ENCODE peak calls at places on chromosome 6, in seven cellular contexts. A is choroid plexus epithelial cell; B is small intestine; M is activated CD4-positive, alpha-beta T cell treated with anti-CD3 and anti-CD28 coated beads, Interleukin-2, amount 50 U/mL, for 1 hour; J is HCT116; X is epithelial cell of esophagus; H is iris pigment epithelial cell. T is an unnamed sample.

GRCh38 chr6:102405860-102406259 is 1012.4 kb downstream of the GRIK2 start:
- DNase-seq in A (no peak), B (no peak), M (no peak), J (no peak), X (no peak), H (no peak), T (no peak)

GRCh38 chr6:166221636-166222035 is 54.0 kb upstream of the TBXT start:
- DNase-seq in A (no peak), B (no peak), M (no peak), J (no peak), X (no peak), H (no peak), T (no peak)

GRCh38 chr6:143539723-143540122 is 28.2 kb upstream of the FUCA2 start:
- DNase-seq in A (no peak), B (no peak), M (peak; percentile 23), J (no peak), X (no peak), H (no peak), T (no peak)

GRCh38 chr6:138514860-138515540 is 15.7 kb upstream of the NHSL1 start:
- DNase-seq in A (no peak), B (no peak), M (no peak), J (no peak), X (no peak), H (no peak), T (no peak)

GRCh38 chr6:74735304-74735703 is 470.5 kb downstream of the COL12A1 start:
- DNase-seq in A (peak; percentile 93), B (no peak), M (no peak), J (no peak), X (peak; percentile 73), H (peak; percentile 97), T (no peak)

GRCh38 chr6:138509371-138509770 is 10.1 kb upstream of the NHSL1 start:
- DNase-seq in A (peak; percentile 54), B (peak; percentile 83), M (peak; percentile 42), J (peak; percentile 44), X (peak; percentile 64), H (peak; percentile 43), T (peak; percentile 45)

GRCh38 chr6:159102373-159103160 is 57.8 kb upstream of the TAGAP start:
- DNase-seq in A (no peak), B (no peak), M (no peak), J (no peak), X (no peak), H (no peak), T (no peak)

GRCh38 chr6:168018664-168019063 is 21.2 kb downstream of the KIF25 start:
- DNase-seq in A (no peak), B (no peak), M (no peak), J (no peak), X (no peak), H (no peak), T (no peak)

GRCh38 chr6:44039191-44039719 is 88.0 kb downstream of the MRPL14 start:
- DNase-seq in A (no peak), B (no peak), M (no peak), J (no peak), X (no peak), H (no peak), T (no peak)

GRCh38 chr6:169831450-169832246 is 80.2 kb downstream of the ERMARD start:
- DNase-seq in A (peak; percentile 70), B (peak; percentile 72), M (peak; percentile 69), J (peak; percentile 38), X (peak; percentile 67), H (peak; percentile 43), T (peak; percentile 88)

GRCh38 chr6:2197177-2197671 is 48.2 kb downstream of the GMDS start:
- DNase-seq in A (peak; percentile 27), B (peak; percentile 17), M (no peak), J (peak; percentile 28), X (peak; percentile 60), H (peak; percentile 77), T (no peak)

GRCh38 chr6:151914475-151914874 is 107.0 kb downstream of the ESR1 start:
- DNase-seq in A (peak; percentile 64), B (no peak), M (no peak), J (no peak), X (peak; percentile 56), H (peak; percentile 46), T (no peak)

GRCh38 chr6:53651764-53652401 is 13.7 kb downstream of the KLHL31 start:
- DNase-seq in A (peak; percentile 25), B (peak; percentile 91), M (peak; percentile 73), J (peak; percentile 88), X (peak; percentile 89), H (peak; percentile 34), T (peak; percentile 80)

GRCh38 chr6:157486632-157487031 is 105.6 kb downstream of the ZDHHC14 start:
- DNase-seq in A (no peak), B (peak; percentile 22), M (no peak), J (no peak), X (no peak), H (no peak), T (no peak)

GRCh38 chr6:22248513-22249308 is 48.1 kb downstream of the PRL start:
- DNase-seq in A (peak; percentile 90), B (no peak), M (no peak), J (no peak), X (peak; percentile 42), H (peak; percentile 93), T (no peak)

GRCh38 chr6:47094351-47094925 is 52.3 kb upstream of the ADGRF1 start:
- DNase-seq in A (peak; percentile 59), B (peak; percentile 76), M (no peak), J (no peak), X (peak; percentile 63), H (peak; percentile 12), T (peak; percentile 32)

T was measured in iPS-NIHi11.